ENCODE peak calls at places on chromosomes 2 and 18, in ten cellular contexts. T is GM23338; W is NCI-H69; B is stimulated activated CD8-positive, alpha-beta memory T cell treated with anti-CD3 and anti-CD28 coated beads, Interleukin-15, amount 100 ng/mL, for 48 hours; X is G401; R is naive thymus-derived CD8-positive, alpha-beta T cell; Y is A172; Z is WTC11; M is heart left ventricle; I is AG04450. G is an unnamed sample.

GRCh38 chr18:57088883-57089282 is 58.0 kb upstream of the BOD1L2 start:
- DNase-seq in T (no peak), W (peak; percentile 93), B (no peak), X (no peak), R (no peak), Y (no peak), Z (no peak), M (no peak), I (no peak), G (no peak)

GRCh38 chr18:6021341-6022088 is 126.2 kb upstream of the TMEM200C start:
- DNase-seq in T (no peak), W (no peak), B (no peak), X (no peak), R (no peak), Y (no peak), Z (no peak), M (no peak), I (no peak), G (no peak)

GRCh38 chr2:23614701-23615100 is 229.7 kb downstream of the KLHL29 start:
- DNase-seq in T (peak; percentile 25), W (no peak), B (no peak), X (no peak), R (peak; percentile 3), Y (no peak), Z (no peak), M (no peak), I (no peak), G (no peak)

GRCh38 chr2:236302555-236302954 is 38.3 kb upstream of the ASB18 start:
- DNase-seq in T (no peak), W (no peak), B (no peak), X (no peak), R (no peak), Y (no peak), Z (no peak), M (no peak), I (no peak), G (no peak)

GRCh38 chr2:72149556-72150156 is 2.0 kb upstream of the CYP26B1 start:
- DNase-seq in T (peak; percentile 39), W (peak; percentile 29), B (no peak), X (no peak), R (no peak), Y (no peak), Z (no peak), M (no peak), I (no peak), G (no peak)

GRCh38 chr2:219418155-219418569 is at the start of gene DES:
- DNase-seq in T (peak; percentile 60), W (peak; percentile 20), B (no peak), X (no peak), R (no peak), Y (no peak), Z (no peak), M (peak; percentile 91), I (no peak), G (no peak)

GRCh38 chr18:32478317-32478716 is 7.6 kb upstream of the GAREM1 start:
- DNase-seq in T (no peak), W (peak; percentile 65), B (no peak), X (no peak), R (no peak), Y (no peak), Z (no peak), M (no peak), I (no peak), G (no peak)

GRCh38 chr2:148020036-148020357 is 540 bp downstream of the ORC4 start:
- DNase-seq in T (no peak), W (no peak), B (no peak), X (no peak), R (no peak), Y (no peak), Z (no peak), M (no peak), I (no peak), G (no peak)